ENCODE peak calls at places on chromosomes 5 and 9, in six cellular contexts. One of them, this sample, is unnamed.

GRCh38 chr5:68545636-68546325 is 330.2 kb downstream of the PIK3R1 start:
- DNase-seq in K562: no peak
- DNase-seq in A549: no peak
- DNase-seq in GM12878: no peak
- DNase-seq in HepG2: no peak
- DNase-seq in endothelial cell of umbilical vein: no peak
- DNase-seq in this sample: no peak

GRCh38 chr9:106107716-106108115 is 413.4 kb downstream of the TMEM38B start:
- DNase-seq in HepG2: no peak
- DNase-seq in GM12878: no peak
- DNase-seq in A549: no peak
- DNase-seq in K562: no peak
- DNase-seq in endothelial cell of umbilical vein: no peak
- DNase-seq in this sample: no peak

GRCh38 chr5:78602400-78602799 is 46.2 kb downstream of the LHFPL2 start:
- DNase-seq in endothelial cell of umbilical vein: peak
- DNase-seq in HepG2: peak
- DNase-seq in A549: peak
- DNase-seq in K562: no peak
- DNase-seq in GM12878: no peak
- DNase-seq in this sample: no peak

GRCh38 chr5:17180330-17180843 is 37.0 kb upstream of the BASP1 start:
- DNase-seq in endothelial cell of umbilical vein: no peak
- DNase-seq in K562: no peak
- DNase-seq in A549: no peak
- DNase-seq in GM12878: no peak
- DNase-seq in HepG2: no peak
- DNase-seq in this sample: no peak

GRCh38 chr9:114205171-114206015 is 50.1 kb downstream of the COL27A1 start:
- DNase-seq in K562: no peak
- DNase-seq in HepG2: no peak
- DNase-seq in GM12878: no peak
- DNase-seq in A549: no peak
- DNase-seq in endothelial cell of umbilical vein: no peak
- DNase-seq in this sample: no peak

GRCh38 chr9:114682846-114683245 is 854 bp upstream of the TEX48 start:
- DNase-seq in HepG2: no peak
- DNase-seq in GM12878: no peak
- DNase-seq in endothelial cell of umbilical vein: no peak
- DNase-seq in K562: no peak
- DNase-seq in A549: no peak
- DNase-seq in this sample: no peak

GRCh38 chr5:176690911-176691310 is 43.6 kb downstream of the TSPAN17 start:
- DNase-seq in endothelial cell of umbilical vein: no peak
- DNase-seq in HepG2: no peak
- DNase-seq in GM12878: no peak
- DNase-seq in A549: no peak
- DNase-seq in K562: no peak
- DNase-seq in this sample: no peak

GRCh38 chr9:107644774-107645463 is 155.3 kb upstream of the KLF4 start:
- DNase-seq in HepG2: no peak
- DNase-seq in endothelial cell of umbilical vein: peak
- DNase-seq in A549: no peak
- DNase-seq in K562: no peak
- DNase-seq in GM12878: no peak
- DNase-seq in this sample: no peak

DNA sequence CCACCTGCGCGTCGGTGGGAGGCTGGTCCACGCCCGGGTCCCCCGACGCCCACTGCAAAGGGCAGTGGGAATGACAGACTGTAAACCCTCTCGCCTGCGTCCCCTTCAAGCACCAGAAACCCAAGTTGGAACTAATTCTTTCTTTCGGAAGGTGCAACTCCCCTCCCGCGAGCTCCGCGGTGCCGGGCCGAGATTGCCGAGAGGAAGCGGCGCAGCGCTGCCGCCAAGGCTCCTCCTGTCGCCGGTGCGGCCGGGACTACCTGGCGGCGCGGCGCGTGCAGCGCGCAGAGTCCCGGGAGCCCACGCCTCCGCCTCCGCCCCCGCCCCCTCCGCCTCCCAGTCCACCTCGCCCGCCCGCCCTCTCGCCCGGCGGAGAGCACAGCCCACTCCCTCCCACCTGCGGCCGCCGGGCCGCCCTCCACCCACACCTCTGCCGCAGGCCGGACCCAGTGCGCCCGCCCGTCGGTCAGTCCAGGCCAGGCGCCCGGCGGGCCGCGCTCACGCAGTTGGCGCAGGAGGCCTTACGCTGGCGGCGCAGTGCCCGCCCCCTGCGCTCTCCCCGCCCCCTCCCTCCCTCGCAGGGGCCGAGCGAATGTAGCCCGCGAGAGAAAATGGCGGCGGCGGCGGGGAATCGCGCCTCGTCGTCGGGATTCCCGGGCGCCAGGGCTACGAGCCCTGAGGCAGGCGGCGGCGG is at the start of gene MAP3K1:
- DNase-seq in A549: peak
- DNase-seq in HepG2: peak
- DNase-seq in endothelial cell of umbilical vein: peak
- DNase-seq in K562: peak
- DNase-seq in GM12878: no peak
- DNase-seq in this sample: peak
- TF ChIP-seq POLR2A in A549: peak
- TF ChIP-seq POLR2A in HepG2: peak
- TF ChIP-seq POLR2A in endothelial cell of umbilical vein: no peak
- TF ChIP-seq POLR2A in K562: peak
- TF ChIP-seq POLR2A in GM12878: peak
- TF ChIP-seq POLR2A in this sample: peak

DNA sequence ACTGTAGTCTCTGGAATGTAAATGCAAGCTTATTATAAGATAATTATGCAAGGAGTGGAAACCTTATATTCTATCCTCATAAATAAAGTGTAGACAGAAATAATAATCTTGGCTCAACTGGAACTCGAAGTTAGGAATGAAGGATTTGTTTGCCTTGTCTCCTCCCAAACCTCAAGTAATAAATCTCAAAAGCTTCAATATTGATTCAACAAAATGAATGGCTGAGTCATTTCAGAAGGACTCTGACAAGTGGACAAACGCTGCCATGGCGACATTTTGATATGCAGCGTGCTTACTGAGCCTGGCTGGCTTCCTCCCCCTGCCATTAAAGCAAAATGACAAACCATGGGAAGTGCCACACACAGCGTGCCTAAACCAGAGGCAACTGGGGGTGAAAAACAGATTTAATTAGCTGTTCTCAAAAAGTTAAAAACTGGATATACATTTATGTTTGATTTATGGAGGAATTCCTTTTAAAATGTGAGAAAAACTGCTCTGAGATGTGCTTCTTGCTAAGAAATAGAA is 10.5 kb upstream of the ADGRV1 start:
- DNase-seq in A549: peak
- DNase-seq in GM12878: no peak
- DNase-seq in HepG2: peak
- DNase-seq in K562: peak
- DNase-seq in endothelial cell of umbilical vein: no peak
- DNase-seq in this sample: peak
- TF ChIP-seq MYC in A549: no peak
- TF ChIP-seq MYC in GM12878: no peak
- TF ChIP-seq MYC in HepG2: no peak
- TF ChIP-seq MYC in K562: no peak
- TF ChIP-seq MYC in endothelial cell of umbilical vein: no peak
- TF ChIP-seq MYC in this sample: no peak

GRCh38 chr9:14153310-14153720 is 160.6 kb downstream of the NFIB start:
- DNase-seq in GM12878: no peak
- DNase-seq in HepG2: no peak
- DNase-seq in endothelial cell of umbilical vein: peak
- DNase-seq in A549: no peak
- DNase-seq in K562: no peak
- DNase-seq in this sample: no peak

GRCh38 chr9:14155237-14155636 is 158.7 kb downstream of the NFIB start:
- DNase-seq in endothelial cell of umbilical vein: peak
- DNase-seq in K562: no peak
- DNase-seq in A549: no peak
- DNase-seq in GM12878: no peak
- DNase-seq in HepG2: no peak
- DNase-seq in this sample: no peak

GRCh38 chr9:14158136-14158781 is 155.7 kb downstream of the NFIB start:
- DNase-seq in A549: no peak
- DNase-seq in K562: no peak
- DNase-seq in GM12878: no peak
- DNase-seq in HepG2: no peak
- DNase-seq in endothelial cell of umbilical vein: no peak
- DNase-seq in this sample: no peak

GRCh38 chr9:14158911-14159310 is 155.0 kb downstream of the NFIB start:
- DNase-seq in A549: no peak
- DNase-seq in HepG2: no peak
- DNase-seq in K562: no peak
- DNase-seq in endothelial cell of umbilical vein: peak
- DNase-seq in GM12878: no peak
- DNase-seq in this sample: no peak

GRCh38 chr9:14156046-14156445 is 157.9 kb downstream of the NFIB start:
- DNase-seq in endothelial cell of umbilical vein: no peak
- DNase-seq in K562: no peak
- DNase-seq in GM12878: peak
- DNase-seq in A549: no peak
- DNase-seq in HepG2: no peak
- DNase-seq in this sample: no peak
- TF ChIP-seq POLR2A in endothelial cell of umbilical vein: no peak
- TF ChIP-seq POLR2A in K562: no peak
- TF ChIP-seq POLR2A in GM12878: no peak
- TF ChIP-seq POLR2A in A549: no peak
- TF ChIP-seq POLR2A in HepG2: no peak
- TF ChIP-seq POLR2A in this sample: no peak

GRCh38 chr5:76679231-76679630 is 36.7 kb upstream of the F2R start:
- DNase-seq in A549: no peak
- DNase-seq in GM12878: no peak
- DNase-seq in endothelial cell of umbilical vein: peak
- DNase-seq in HepG2: no peak
- DNase-seq in K562: no peak
- DNase-seq in this sample: no peak
- TF ChIP-seq MYC in A549: no peak
- TF ChIP-seq MYC in GM12878: no peak
- TF ChIP-seq MYC in endothelial cell of umbilical vein: no peak
- TF ChIP-seq MYC in HepG2: no peak
- TF ChIP-seq MYC in K562: no peak
- TF ChIP-seq MYC in this sample: no peak

GRCh38 chr5:38745836-38746732 is 99.7 kb upstream of the OSMR start:
- DNase-seq in A549: no peak
- DNase-seq in GM12878: no peak
- DNase-seq in HepG2: no peak
- DNase-seq in K562: no peak
- DNase-seq in endothelial cell of umbilical vein: no peak
- DNase-seq in this sample: no peak

GRCh38 chr5:38742821-38743220 is 103.0 kb upstream of the OSMR start:
- DNase-seq in HepG2: no peak
- DNase-seq in GM12878: no peak
- DNase-seq in K562: no peak
- DNase-seq in endothelial cell of umbilical vein: no peak
- DNase-seq in A549: no peak
- DNase-seq in this sample: no peak

GRCh38 chr5:38738898-38739743 is 106.7 kb upstream of the OSMR start:
- DNase-seq in A549: no peak
- DNase-seq in HepG2: no peak
- DNase-seq in K562: no peak
- DNase-seq in endothelial cell of umbilical vein: peak
- DNase-seq in GM12878: no peak
- DNase-seq in this sample: no peak

DNA sequence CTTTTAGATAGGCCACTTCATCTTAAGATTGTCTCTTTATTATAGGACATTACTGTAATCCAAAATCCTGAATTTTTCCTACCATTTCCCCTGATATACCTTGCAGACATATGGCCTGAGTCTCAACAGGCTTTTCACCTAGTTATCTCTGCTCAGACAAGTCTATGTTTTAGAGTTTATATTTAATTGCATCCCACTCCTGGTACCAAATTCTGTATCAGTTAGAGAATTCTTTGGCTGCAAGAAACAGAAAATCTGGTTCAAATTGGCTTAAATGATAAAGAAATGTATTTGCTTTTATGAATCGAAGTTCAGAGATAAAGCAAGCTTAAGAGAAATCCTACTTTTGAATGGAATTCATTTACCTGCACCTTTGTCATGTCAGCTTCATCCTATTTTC is 102.2 kb upstream of the OSMR start:
- DNase-seq in HepG2: no peak
- DNase-seq in endothelial cell of umbilical vein: no peak
- DNase-seq in K562: no peak
- DNase-seq in GM12878: no peak
- DNase-seq in A549: no peak
- DNase-seq in this sample: no peak
- TF ChIP-seq POLR2A in HepG2: no peak
- TF ChIP-seq POLR2A in endothelial cell of umbilical vein: no peak
- TF ChIP-seq POLR2A in K562: no peak
- TF ChIP-seq POLR2A in GM12878: no peak
- TF ChIP-seq POLR2A in A549: no peak
- TF ChIP-seq POLR2A in this sample: no peak

This sample was measured in NB4.